ENCODE peak calls at places on chromosomes 12 and 14, in nine cellular contexts. J is GM13976; A is germinal center; C is A172; F is tibial artery; W is endodermal cell; O is anterior cingulate cortex; U is NCI-H2029 treated with DMSO at 0.1 percent for 48 hours; G is activated CD4-positive, alpha-beta T cell treated with anti-CD3 and anti-CD28 coated beads, Interleukin-2, amount 10 ng/mL, durations not matched to agents 7 days and 5 days. Z is an unnamed sample.

GRCh38 chr12:95574799-95575452 is 23.6 kb upstream of the USP44 start:
- DNase-seq in J (no peak), A (no peak), C (peak; percentile 41), F (no peak), W (peak; percentile 67), O (no peak), U (peak; percentile 28), G (no peak), Z (no peak)

GRCh38 chr12:118986043-118986442 is 4.7 kb downstream of the SRRM4 start:
- DNase-seq in J (no peak), A (no peak), C (no peak), F (no peak), W (peak; percentile 68), O (no peak), U (no peak), G (no peak), Z (no peak)

GRCh38 chr12:47862881-47863280 is 41.9 kb downstream of the VDR start:
- DNase-seq in J (no peak), A (no peak), C (no peak), F (no peak), W (peak; percentile 36), O (no peak), U (no peak), G (no peak), Z (no peak)

GRCh38 chr14:81990312-81990761 is 456.7 kb upstream of the SEL1L start:
- DNase-seq in J (peak; percentile 23), A (peak; percentile 2), C (peak; percentile 10), F (no peak), W (peak; percentile 84), O (peak; percentile 22), U (no peak), G (peak; percentile 55), Z (no peak)

GRCh38 chr14:85296466-85297210 is 233.3 kb upstream of the FLRT2 start:
- DNase-seq in J (no peak), A (no peak), C (peak; percentile 41), F (no peak), W (no peak), O (no peak), U (no peak), G (no peak), Z (no peak)

GRCh38 chr14:103709814-103710213 is 5.4 kb downstream of the XRCC3 start:
- DNase-seq in J (no peak), A (no peak), C (no peak), F (no peak), W (no peak), O (no peak), U (no peak), G (no peak), Z (no peak)

GRCh38 chr14:88218119-88218915 is 104.8 kb downstream of the KCNK10 start:
- DNase-seq in J (no peak), A (no peak), C (no peak), F (no peak), W (no peak), O (no peak), U (no peak), G (no peak), Z (no peak)

GRCh38 chr14:30272848-30273563 is 286.0 kb upstream of the G2E3 start:
- DNase-seq in J (no peak), A (no peak), C (no peak), F (no peak), W (no peak), O (no peak), U (no peak), G (no peak), Z (no peak)

GRCh38 chr12:110269622-110270124 is 11.4 kb upstream of the ATP2A2 start:
- DNase-seq in J (no peak), A (no peak), C (peak; percentile 81), F (no peak), W (peak; percentile 81), O (no peak), U (no peak), G (no peak), Z (no peak)

GRCh38 chr12:1328385-1328784 is 266.0 kb downstream of the FBXL14 start:
- DNase-seq in J (no peak), A (no peak), C (no peak), F (no peak), W (no peak), O (no peak), U (no peak), G (no peak), Z (no peak)

GRCh38 chr12:68406134-68406576 is 74.0 kb upstream of the MDM1 start:
- DNase-seq in J (no peak), A (no peak), C (peak; percentile 60), F (peak; percentile 96), W (peak; percentile 74), O (peak; percentile 66), U (peak; percentile 61), G (no peak), Z (peak; percentile 97)

GRCh38 chr14:39431416-39432178 is 636 bp downstream of the FBXO33 start:
- DNase-seq in J (peak; percentile 48), A (peak; percentile 54), C (no peak), F (peak; percentile 75), W (peak; percentile 82), O (peak; percentile 64), U (no peak), G (peak; percentile 55), Z (peak; percentile 86)

GRCh38 chr12:47376937-47377336 is 297.2 kb upstream of the AMIGO2 start:
- DNase-seq in J (no peak), A (no peak), C (no peak), F (no peak), W (no peak), O (no peak), U (no peak), G (no peak), Z (no peak)